ENCODE peak calls at places on chromosomes 4 and X, in nine cellular contexts. N is lower lobe of right lung, M is amniotic stem cell, E is epithelial cell of esophagus, Y is OCI-LY7, H is tibial artery, V is aorta, I is MM.1S, S is astrocyte of the hippocampus. R is an unnamed sample.

GRCh38 chr4:114272226-114272625 is 292.8 kb upstream of the ARSJ start:
- DNase-seq in N (no peak), M (peak; percentile 98), E (peak; percentile 95), Y (no peak), H (no peak), V (no peak), I (no peak), S (peak; percentile 91), R (no peak)

GRCh38 chr4:17385403-17385802 is 126.5 kb downstream of the QDPR start:
- DNase-seq in N (no peak), M (no peak), E (peak; percentile 18), Y (peak; percentile 74), H (no peak), V (no peak), I (peak; percentile 87), S (peak; percentile 32), R (no peak)

GRCh38 chrX:13906103-13906502 is 89.2 kb upstream of the GPM6B start:
- DNase-seq in N (no peak), M (no peak), E (no peak), Y (no peak), H (no peak), V (no peak), I (no peak), S (peak; percentile 18), R (no peak)

GRCh38 chr4:24642941-24643628 is 58.7 kb upstream of the DHX15 start:
- DNase-seq in N (no peak), M (no peak), E (peak; percentile 59), Y (no peak), H (no peak), V (no peak), I (no peak), S (peak; percentile 75), R (no peak)

GRCh38 chr4:103075435-103075893 is 1.1 kb downstream of the SLC9B2 start:
- DNase-seq in N (no peak), M (no peak), E (peak; percentile 8), Y (no peak), H (no peak), V (no peak), I (peak; percentile 9), S (no peak), R (no peak)

GRCh38 chr4:145189981-145190380 is 9.6 kb upstream of the OTUD4 start:
- DNase-seq in N (no peak), M (no peak), E (no peak), Y (no peak), H (no peak), V (no peak), I (no peak), S (peak; percentile 33), R (no peak)

GRCh38 chrX:26262121-26262523 is 46.2 kb downstream of the MAGEB5 start:
- DNase-seq in N (no peak), M (no peak), E (peak; percentile 46), Y (no peak), H (no peak), V (no peak), I (no peak), S (peak; percentile 1), R (no peak)

GRCh38 chr4:175970734-175971133 is 94.9 kb upstream of the WDR17 start:
- DNase-seq in N (no peak), M (no peak), E (no peak), Y (no peak), H (no peak), V (no peak), I (no peak), S (peak; percentile 18), R (no peak)

GRCh38 chr4:48924416-48924815 is 17.8 kb upstream of the OCIAD2 start:
- DNase-seq in N (no peak), M (no peak), E (no peak), Y (no peak), H (no peak), V (no peak), I (no peak), S (no peak), R (no peak)

GRCh38 chr4:27001398-27002164 is 140.9 kb downstream of the STIM2 start:
- DNase-seq in N (no peak), M (no peak), E (no peak), Y (peak; percentile 40), H (no peak), V (no peak), I (no peak), S (no peak), R (no peak)

GRCh38 chr4:8182858-8183725 is 16.0 kb upstream of the SH3TC1 start:
- DNase-seq in N (peak; percentile 84), M (no peak), E (peak; percentile 97), Y (no peak), H (no peak), V (peak; percentile 92), I (no peak), S (peak; percentile 64), R (no peak)

GRCh38 chrX:11172413-11172812 is 61.3 kb downstream of the HCCS start:
- DNase-seq in N (no peak), M (no peak), E (no peak), Y (no peak), H (no peak), V (no peak), I (no peak), S (no peak), R (no peak)

GRCh38 chr4:7485096-7485495 is 50.4 kb upstream of the PSAPL1 start:
- DNase-seq in N (no peak), M (no peak), E (no peak), Y (no peak), H (no peak), V (no peak), I (no peak), S (no peak), R (no peak)

GRCh38 chr4:73573794-73574528 is 46.3 kb downstream of the RASSF6 start:
- DNase-seq in N (peak; percentile 48), M (peak; percentile 78), E (peak; percentile 83), Y (peak; percentile 86), H (no peak), V (peak; percentile 45), I (peak; percentile 61), S (peak; percentile 86), R (peak; percentile 66)

GRCh38 chr4:57370691-57371090 is 260.5 kb upstream of the IGFBP7 start:
- DNase-seq in N (no peak), M (no peak), E (peak; percentile 28), Y (no peak), H (no peak), V (no peak), I (no peak), S (no peak), R (no peak)

R was measured in GDM1.